ENCODE peak calls at places on chromosomes 6 and 20, in nine cellular contexts. One of them, this sample, is unnamed.

GRCh38 chr6:24378473-24379097 is 20.7 kb upstream of the DCDC2 start:
- DNase-seq in adrenal gland: no peak
- DNase-seq in GM13976: no peak
- DNase-seq in right atrium auricular region: no peak
- DNase-seq in neural crest cell: no peak
- DNase-seq in CD8-positive, alpha-beta T cell: no peak
- DNase-seq in H9: no peak
- DNase-seq in GM10248: no peak
- DNase-seq in retinal pigment epithelial cell: no peak
- DNase-seq in this sample: no peak

GRCh38 chr6:81886157-81886556 is 133.7 kb upstream of the TENT5A start:
- DNase-seq in neural crest cell: no peak
- DNase-seq in GM10248: no peak
- DNase-seq in adrenal gland: no peak
- DNase-seq in H9: no peak
- DNase-seq in right atrium auricular region: no peak
- DNase-seq in CD8-positive, alpha-beta T cell: no peak
- DNase-seq in retinal pigment epithelial cell: no peak
- DNase-seq in GM13976: no peak
- DNase-seq in this sample: no peak

GRCh38 chr6:125231133-125231532 is 70.6 kb downstream of the HDDC2 start:
- DNase-seq in GM13976: no peak
- DNase-seq in H9: no peak
- DNase-seq in adrenal gland: no peak
- DNase-seq in retinal pigment epithelial cell: no peak
- DNase-seq in CD8-positive, alpha-beta T cell: no peak
- DNase-seq in right atrium auricular region: no peak
- DNase-seq in neural crest cell: no peak
- DNase-seq in GM10248: no peak
- DNase-seq in this sample: no peak

GRCh38 chr20:2022163-2022562 is 28.3 kb upstream of the PDYN start:
- DNase-seq in GM13976: no peak
- DNase-seq in retinal pigment epithelial cell: no peak
- DNase-seq in CD8-positive, alpha-beta T cell: no peak
- DNase-seq in right atrium auricular region: no peak
- DNase-seq in neural crest cell: no peak
- DNase-seq in GM10248: no peak
- DNase-seq in H9: no peak
- DNase-seq in adrenal gland: no peak
- DNase-seq in this sample: no peak

GRCh38 chr6:158313989-158314388 is 1.7 kb downstream of the TULP4 start:
- DNase-seq in neural crest cell: no peak
- DNase-seq in CD8-positive, alpha-beta T cell: no peak
- DNase-seq in GM10248: peak; percentile 25
- DNase-seq in GM13976: no peak
- DNase-seq in adrenal gland: peak; percentile 18
- DNase-seq in retinal pigment epithelial cell: no peak
- DNase-seq in H9: no peak
- DNase-seq in right atrium auricular region: no peak
- DNase-seq in this sample: no peak

GRCh38 chr6:79215233-79215824 is 19.2 kb downstream of the HMGN3 start:
- DNase-seq in GM13976: no peak
- DNase-seq in neural crest cell: peak; percentile 1
- DNase-seq in retinal pigment epithelial cell: no peak
- DNase-seq in adrenal gland: peak; percentile 72
- DNase-seq in CD8-positive, alpha-beta T cell: no peak
- DNase-seq in H9: no peak
- DNase-seq in right atrium auricular region: no peak
- DNase-seq in GM10248: no peak
- DNase-seq in this sample: no peak

GRCh38 chr6:92538296-92538695 is 881.1 kb downstream of the EPHA7 start:
- DNase-seq in neural crest cell: no peak
- DNase-seq in adrenal gland: no peak
- DNase-seq in CD8-positive, alpha-beta T cell: no peak
- DNase-seq in GM10248: no peak
- DNase-seq in right atrium auricular region: no peak
- DNase-seq in H9: no peak
- DNase-seq in retinal pigment epithelial cell: peak; percentile 54
- DNase-seq in GM13976: no peak
- DNase-seq in this sample: no peak

GRCh38 chr6:133432021-133432989 is 191.1 kb downstream of the EYA4 start:
- DNase-seq in adrenal gland: no peak
- DNase-seq in GM10248: no peak
- DNase-seq in retinal pigment epithelial cell: no peak
- DNase-seq in CD8-positive, alpha-beta T cell: no peak
- DNase-seq in GM13976: no peak
- DNase-seq in neural crest cell: no peak
- DNase-seq in right atrium auricular region: no peak
- DNase-seq in H9: peak; percentile 65
- DNase-seq in this sample: no peak

GRCh38 chr6:2760882-2761842 is 4.0 kb upstream of the WRNIP1 start:
- DNase-seq in GM13976: no peak
- DNase-seq in GM10248: no peak
- DNase-seq in retinal pigment epithelial cell: no peak
- DNase-seq in neural crest cell: no peak
- DNase-seq in CD8-positive, alpha-beta T cell: no peak
- DNase-seq in right atrium auricular region: no peak
- DNase-seq in H9: no peak
- DNase-seq in adrenal gland: no peak
- DNase-seq in this sample: no peak

GRCh38 chr20:6169251-6169650 is 46.4 kb upstream of the FERMT1 start:
- DNase-seq in H9: no peak
- DNase-seq in right atrium auricular region: no peak
- DNase-seq in retinal pigment epithelial cell: no peak
- DNase-seq in adrenal gland: peak; percentile 27
- DNase-seq in GM10248: no peak
- DNase-seq in neural crest cell: no peak
- DNase-seq in GM13976: no peak
- DNase-seq in CD8-positive, alpha-beta T cell: no peak
- DNase-seq in this sample: no peak

GRCh38 chr6:150119256-150119655 is 23.6 kb upstream of the PPP1R14C start:
- DNase-seq in GM13976: no peak
- DNase-seq in neural crest cell: no peak
- DNase-seq in CD8-positive, alpha-beta T cell: no peak
- DNase-seq in adrenal gland: no peak
- DNase-seq in right atrium auricular region: no peak
- DNase-seq in H9: no peak
- DNase-seq in retinal pigment epithelial cell: no peak
- DNase-seq in GM10248: no peak
- DNase-seq in this sample: no peak
- TF ChIP-seq CTCF in GM13976: no peak
- TF ChIP-seq CTCF in neural crest cell: no peak
- TF ChIP-seq CTCF in CD8-positive, alpha-beta T cell: no peak
- TF ChIP-seq CTCF in adrenal gland: no peak
- TF ChIP-seq CTCF in right atrium auricular region: no peak
- TF ChIP-seq CTCF in H9: no peak
- TF ChIP-seq CTCF in retinal pigment epithelial cell: no peak
- TF ChIP-seq CTCF in GM10248: no peak
- TF ChIP-seq CTCF in this sample: no peak

GRCh38 chr6:71446084-71446869 is 157.7 kb downstream of the OGFRL1 start:
- DNase-seq in CD8-positive, alpha-beta T cell: no peak
- DNase-seq in right atrium auricular region: no peak
- DNase-seq in GM13976: no peak
- DNase-seq in GM10248: no peak
- DNase-seq in H9: no peak
- DNase-seq in neural crest cell: no peak
- DNase-seq in retinal pigment epithelial cell: no peak
- DNase-seq in adrenal gland: no peak
- DNase-seq in this sample: no peak
- TF ChIP-seq CTCF in CD8-positive, alpha-beta T cell: no peak
- TF ChIP-seq CTCF in right atrium auricular region: no peak
- TF ChIP-seq CTCF in GM13976: no peak
- TF ChIP-seq CTCF in GM10248: no peak
- TF ChIP-seq CTCF in H9: no peak
- TF ChIP-seq CTCF in neural crest cell: no peak
- TF ChIP-seq CTCF in retinal pigment epithelial cell: no peak
- TF ChIP-seq CTCF in adrenal gland: no peak
- TF ChIP-seq CTCF in this sample: no peak

DNA sequence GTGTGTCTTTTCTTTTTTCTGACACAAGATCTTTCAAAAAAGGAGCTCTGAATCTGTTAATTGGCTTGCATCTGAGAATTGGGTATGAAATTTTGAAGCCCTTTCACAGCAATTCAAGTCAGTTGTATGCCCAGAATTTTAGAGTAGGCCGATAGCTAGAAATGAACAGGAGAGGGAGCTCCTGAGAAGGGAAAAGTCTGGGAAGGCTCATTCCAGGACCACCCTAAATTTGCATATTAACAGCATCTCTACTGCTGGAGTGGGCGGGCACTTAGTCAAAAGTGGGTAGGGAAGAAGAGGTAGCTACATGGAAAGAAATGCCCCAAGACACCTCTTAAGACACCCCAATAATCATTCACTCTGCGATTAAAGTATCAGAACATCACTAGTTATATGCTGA is 928.3 kb downstream of the TBC1D32 start:
- DNase-seq in adrenal gland: no peak
- DNase-seq in neural crest cell: no peak
- DNase-seq in CD8-positive, alpha-beta T cell: no peak
- DNase-seq in GM10248: no peak
- DNase-seq in retinal pigment epithelial cell: no peak
- DNase-seq in GM13976: no peak
- DNase-seq in H9: peak; percentile 49
- DNase-seq in right atrium auricular region: no peak
- DNase-seq in this sample: no peak
- TF ChIP-seq CTCF in adrenal gland: no peak
- TF ChIP-seq CTCF in neural crest cell: peak; percentile 36
- TF ChIP-seq CTCF in CD8-positive, alpha-beta T cell: no peak
- TF ChIP-seq CTCF in GM10248: no peak
- TF ChIP-seq CTCF in retinal pigment epithelial cell: peak; percentile 40
- TF ChIP-seq CTCF in GM13976: peak; percentile 1
- TF ChIP-seq CTCF in H9: peak; percentile 78
- TF ChIP-seq CTCF in right atrium auricular region: no peak
- TF ChIP-seq CTCF in this sample: peak; percentile 15

DNA sequence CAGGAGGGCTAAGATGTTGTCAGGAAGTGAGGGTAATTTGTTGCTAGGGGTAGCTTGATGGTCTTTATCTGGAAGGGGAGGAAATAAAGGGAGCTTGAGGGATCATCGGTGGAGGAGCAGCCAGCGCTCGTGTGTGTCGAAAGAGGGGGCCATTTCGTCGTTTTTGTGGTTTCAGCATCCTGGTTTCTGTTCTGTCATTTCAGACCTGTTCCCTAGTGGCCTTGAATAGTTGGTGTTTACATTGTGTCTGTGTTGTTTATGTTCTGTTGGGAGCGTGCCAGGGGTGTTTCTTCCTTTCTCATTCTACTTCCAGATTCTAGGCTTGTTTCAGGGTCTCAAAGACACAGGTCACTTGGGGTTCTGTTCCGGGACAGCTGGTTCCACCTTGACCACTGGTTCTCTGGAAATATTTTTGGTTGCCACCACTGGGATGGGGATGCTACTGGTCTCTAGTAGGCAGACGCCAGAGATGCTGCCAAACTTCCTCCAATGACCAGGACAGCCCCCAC is 113.9 kb upstream of the NAA20 start:
- DNase-seq in GM10248: peak; percentile 76
- DNase-seq in retinal pigment epithelial cell: no peak
- DNase-seq in GM13976: peak; percentile 77
- DNase-seq in H9: no peak
- DNase-seq in neural crest cell: no peak
- DNase-seq in right atrium auricular region: peak; percentile 67
- DNase-seq in CD8-positive, alpha-beta T cell: no peak
- DNase-seq in adrenal gland: peak; percentile 48
- DNase-seq in this sample: no peak
- TF ChIP-seq CTCF in GM10248: peak; percentile 50
- TF ChIP-seq CTCF in retinal pigment epithelial cell: no peak
- TF ChIP-seq CTCF in GM13976: peak; percentile 56
- TF ChIP-seq CTCF in H9: no peak
- TF ChIP-seq CTCF in neural crest cell: no peak
- TF ChIP-seq CTCF in right atrium auricular region: peak; percentile 42
- TF ChIP-seq CTCF in CD8-positive, alpha-beta T cell: no peak
- TF ChIP-seq CTCF in adrenal gland: no peak
- TF ChIP-seq CTCF in this sample: no peak

DNA sequence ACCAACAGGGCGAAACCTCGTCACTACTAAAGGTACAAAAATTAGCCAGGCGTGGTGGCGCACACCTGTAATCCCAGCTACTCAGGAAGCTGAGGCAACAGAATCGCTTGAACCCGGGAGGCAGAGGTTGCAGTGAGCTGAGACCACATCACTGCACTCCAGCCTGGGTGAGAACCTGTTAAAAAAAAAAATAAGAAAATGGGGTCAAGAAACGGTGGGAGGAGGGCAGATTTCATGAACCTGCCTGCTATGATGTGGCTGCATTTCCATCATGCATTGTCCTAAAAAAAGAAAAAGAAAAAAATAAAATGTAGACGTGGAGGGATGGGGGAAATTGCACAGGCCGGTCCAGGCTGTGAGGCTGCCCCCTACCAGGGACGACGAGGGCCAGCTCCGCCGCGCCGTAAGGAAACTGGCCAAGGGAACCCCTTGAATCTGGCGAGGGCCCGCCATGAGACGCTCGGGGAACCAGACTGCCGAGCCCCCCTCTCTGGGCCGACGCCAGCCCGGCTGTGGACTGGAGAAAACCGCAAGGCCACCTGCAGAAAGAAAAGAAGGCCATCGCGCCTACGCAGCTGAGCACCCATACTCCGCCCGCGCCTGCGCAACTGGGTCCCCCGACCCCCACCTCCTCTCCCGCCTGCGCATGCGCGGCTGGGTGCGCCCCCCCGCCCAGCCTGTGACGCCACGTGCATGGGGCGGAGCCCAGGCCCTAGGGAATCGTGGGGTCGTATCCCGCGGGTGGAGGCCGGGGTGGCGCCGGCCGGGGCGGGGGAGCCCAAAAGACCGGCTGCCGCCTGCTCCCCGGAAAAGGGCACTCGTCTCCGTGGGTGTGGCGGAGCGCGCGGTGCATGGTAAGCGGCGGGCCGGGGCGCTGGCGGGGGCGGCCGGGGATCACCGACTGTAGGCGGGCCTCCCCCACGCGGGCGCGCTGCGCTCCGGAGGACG is at the start of gene ENTPD6:
- DNase-seq in adrenal gland: peak; percentile 93
- DNase-seq in GM10248: peak; percentile 98
- DNase-seq in retinal pigment epithelial cell: peak; percentile 26
- DNase-seq in H9: peak; percentile 85
- DNase-seq in GM13976: peak; percentile 98
- DNase-seq in neural crest cell: peak; percentile 95
- DNase-seq in right atrium auricular region: peak; percentile 92
- DNase-seq in CD8-positive, alpha-beta T cell: peak; percentile 93
- DNase-seq in this sample: peak; percentile 90
- TF ChIP-seq CTCF in adrenal gland: no peak
- TF ChIP-seq CTCF in GM10248: no peak
- TF ChIP-seq CTCF in retinal pigment epithelial cell: peak; percentile 43
- TF ChIP-seq CTCF in H9: no peak
- TF ChIP-seq CTCF in GM13976: peak; percentile 2
- TF ChIP-seq CTCF in neural crest cell: no peak
- TF ChIP-seq CTCF in right atrium auricular region: peak; percentile 52
- TF ChIP-seq CTCF in CD8-positive, alpha-beta T cell: no peak
- TF ChIP-seq CTCF in this sample: no peak